ENCODE peak calls at places on chromosomes 6 and 20, in eight cellular contexts. One of them, this sample, is unnamed.

GRCh38 chr6:17281100-17281496 is at the start of gene RBM24:
- DNase-seq in sigmoid colon: peak
- DNase-seq in AG04450: peak
- DNase-seq in GM12878: no peak
- DNase-seq in DND-41: no peak
- DNase-seq in A673: peak
- DNase-seq in AG04449: no peak
- DNase-seq in suprapubic skin: peak
- DNase-seq in this sample: no peak

GRCh38 chr20:8126190-8126589 is 5.9 kb upstream of the PLCB1 start:
- DNase-seq in AG04450: no peak
- DNase-seq in A673: no peak
- DNase-seq in sigmoid colon: no peak
- DNase-seq in suprapubic skin: no peak
- DNase-seq in GM12878: no peak
- DNase-seq in AG04449: no peak
- DNase-seq in DND-41: no peak
- DNase-seq in this sample: no peak

GRCh38 chr20:1368448-1369199 is 24.2 kb downstream of the FKBP1A start:
- DNase-seq in GM12878: no peak
- DNase-seq in sigmoid colon: no peak
- DNase-seq in suprapubic skin: no peak
- DNase-seq in AG04450: no peak
- DNase-seq in AG04449: no peak
- DNase-seq in A673: peak
- DNase-seq in DND-41: no peak
- DNase-seq in this sample: no peak

GRCh38 chr20:44745560-44746366 is at the start of gene KCNK15:
- DNase-seq in suprapubic skin: no peak
- DNase-seq in GM12878: no peak
- DNase-seq in sigmoid colon: peak
- DNase-seq in A673: no peak
- DNase-seq in DND-41: no peak
- DNase-seq in AG04449: no peak
- DNase-seq in AG04450: no peak
- DNase-seq in this sample: no peak

GRCh38 chr6:42405025-42405424 is 46.7 kb downstream of the TRERF1 start:
- DNase-seq in DND-41: no peak
- DNase-seq in AG04450: peak
- DNase-seq in A673: no peak
- DNase-seq in sigmoid colon: no peak
- DNase-seq in AG04449: peak
- DNase-seq in GM12878: no peak
- DNase-seq in suprapubic skin: no peak
- DNase-seq in this sample: no peak

GRCh38 chr20:8223096-8223870 is 91.2 kb downstream of the PLCB1 start:
- DNase-seq in AG04449: peak
- DNase-seq in sigmoid colon: no peak
- DNase-seq in A673: no peak
- DNase-seq in suprapubic skin: no peak
- DNase-seq in GM12878: no peak
- DNase-seq in DND-41: no peak
- DNase-seq in AG04450: peak
- DNase-seq in this sample: no peak

GRCh38 chr20:34531608-34532265 is 15.5 kb downstream of the DYNLRB1 start:
- DNase-seq in AG04449: no peak
- DNase-seq in sigmoid colon: peak
- DNase-seq in A673: no peak
- DNase-seq in DND-41: no peak
- DNase-seq in AG04450: no peak
- DNase-seq in GM12878: no peak
- DNase-seq in suprapubic skin: peak
- DNase-seq in this sample: no peak

GRCh38 chr6:10412165-10412947 is 2.5 kb downstream of the TFAP2A start:
- DNase-seq in AG04450: peak
- DNase-seq in GM12878: no peak
- DNase-seq in DND-41: no peak
- DNase-seq in sigmoid colon: no peak
- DNase-seq in A673: peak
- DNase-seq in AG04449: no peak
- DNase-seq in suprapubic skin: no peak
- DNase-seq in this sample: peak

GRCh38 chr6:170033666-170034065 is 257.2 kb downstream of the DLL1 start:
- DNase-seq in A673: no peak
- DNase-seq in AG04449: no peak
- DNase-seq in sigmoid colon: peak
- DNase-seq in AG04450: no peak
- DNase-seq in DND-41: no peak
- DNase-seq in suprapubic skin: peak
- DNase-seq in GM12878: no peak
- DNase-seq in this sample: no peak

GRCh38 chr6:138987299-138987642 is 782 bp downstream of the REPS1 start:
- DNase-seq in AG04449: no peak
- DNase-seq in suprapubic skin: peak
- DNase-seq in DND-41: peak
- DNase-seq in sigmoid colon: peak
- DNase-seq in AG04450: no peak
- DNase-seq in A673: no peak
- DNase-seq in GM12878: no peak
- DNase-seq in this sample: no peak

GRCh38 chr6:138989098-138989983 is 1.3 kb upstream of the REPS1 start:
- DNase-seq in AG04449: no peak
- DNase-seq in GM12878: no peak
- DNase-seq in DND-41: no peak
- DNase-seq in suprapubic skin: no peak
- DNase-seq in AG04450: no peak
- DNase-seq in A673: no peak
- DNase-seq in sigmoid colon: no peak
- DNase-seq in this sample: no peak

GRCh38 chr6:138987643-138988468 is at the start of gene REPS1:
- DNase-seq in GM12878: peak
- DNase-seq in A673: peak
- DNase-seq in AG04450: peak
- DNase-seq in sigmoid colon: peak
- DNase-seq in DND-41: peak
- DNase-seq in AG04449: no peak
- DNase-seq in suprapubic skin: peak
- DNase-seq in this sample: peak

GRCh38 chr6:138986578-138986977 is 1.5 kb downstream of the REPS1 start:
- DNase-seq in sigmoid colon: no peak
- DNase-seq in suprapubic skin: no peak
- DNase-seq in DND-41: no peak
- DNase-seq in A673: no peak
- DNase-seq in AG04449: no peak
- DNase-seq in GM12878: no peak
- DNase-seq in AG04450: no peak
- DNase-seq in this sample: no peak

DNA sequence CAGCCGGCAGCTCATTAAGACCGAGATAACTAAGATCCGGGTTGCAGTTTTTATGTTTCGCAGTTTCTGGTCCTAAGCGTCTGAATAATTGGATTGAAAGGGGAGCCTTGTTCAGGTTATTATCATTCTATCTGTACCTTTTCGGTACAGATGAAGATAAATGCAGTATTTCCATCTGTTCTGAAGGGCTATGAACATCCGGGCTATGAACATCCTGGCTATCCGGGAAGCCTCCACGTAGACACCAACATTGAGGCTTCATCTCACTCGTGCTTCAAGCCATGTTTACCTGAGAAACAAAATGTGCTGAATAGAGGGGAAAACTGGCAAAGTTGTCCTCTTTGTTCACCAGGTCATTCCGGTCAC is 399 bp upstream of the REPS1 start:
- DNase-seq in sigmoid colon: no peak
- DNase-seq in AG04449: no peak
- DNase-seq in A673: no peak
- DNase-seq in GM12878: no peak
- DNase-seq in AG04450: no peak
- DNase-seq in suprapubic skin: no peak
- DNase-seq in DND-41: no peak
- DNase-seq in this sample: no peak
- H3K4me3 ChIP-seq in sigmoid colon: peak
- H3K4me3 ChIP-seq in AG04449: peak
- H3K4me3 ChIP-seq in A673: peak
- H3K4me3 ChIP-seq in GM12878: peak
- H3K4me3 ChIP-seq in AG04450: peak
- H3K4me3 ChIP-seq in suprapubic skin: peak
- H3K4me3 ChIP-seq in DND-41: peak
- H3K4me3 ChIP-seq in this sample: peak

DNA sequence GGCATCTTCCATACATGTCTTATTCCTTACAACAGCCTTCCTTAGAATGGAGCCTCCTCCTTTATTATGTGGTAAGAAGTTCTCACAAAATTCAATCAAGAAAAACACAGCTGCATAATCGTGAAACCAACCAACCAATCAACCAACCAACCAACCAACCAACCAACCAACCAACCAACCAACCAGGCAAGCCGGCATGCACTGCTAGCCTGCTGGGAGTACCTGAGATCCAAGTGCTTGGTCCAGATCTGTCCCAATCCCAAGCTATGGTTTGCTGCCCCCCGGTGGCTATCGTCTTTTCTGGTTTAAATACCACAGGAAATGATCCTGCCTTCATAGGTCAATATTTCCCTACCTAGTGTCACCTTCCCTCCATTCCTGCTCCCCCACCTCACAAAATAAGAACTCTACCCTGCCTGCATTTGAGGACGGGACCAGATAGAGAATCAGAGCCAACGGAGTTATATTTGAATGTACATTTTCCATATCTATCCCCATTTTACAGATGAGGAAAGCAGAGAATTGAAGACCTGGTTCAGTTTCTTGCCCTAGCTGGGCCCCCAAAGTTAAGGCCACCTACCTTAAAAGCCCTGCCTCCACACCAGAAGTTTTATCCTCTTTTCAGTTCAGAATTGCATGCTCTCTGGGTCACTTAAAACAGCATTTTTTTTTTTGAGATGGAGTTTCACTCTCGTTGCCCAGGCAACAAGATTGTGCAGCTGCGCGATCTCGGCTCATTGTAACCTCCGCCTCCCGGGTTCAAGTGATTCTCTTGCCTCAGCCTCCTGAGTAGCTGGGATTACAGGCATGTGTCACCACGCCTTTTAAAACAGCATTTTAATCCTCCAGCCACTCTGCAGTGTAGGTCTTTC is 27.1 kb downstream of the RAB44 start:
- DNase-seq in suprapubic skin: no peak
- DNase-seq in A673: peak
- DNase-seq in DND-41: peak
- DNase-seq in AG04450: peak
- DNase-seq in sigmoid colon: peak
- DNase-seq in GM12878: no peak
- DNase-seq in AG04449: no peak
- DNase-seq in this sample: no peak
- TF ChIP-seq CTCF in suprapubic skin: peak
- TF ChIP-seq CTCF in A673: peak
- TF ChIP-seq CTCF in DND-41: peak
- TF ChIP-seq CTCF in AG04450: peak
- TF ChIP-seq CTCF in sigmoid colon: peak
- TF ChIP-seq CTCF in GM12878: peak
- TF ChIP-seq CTCF in AG04449: peak
- TF ChIP-seq CTCF in this sample: peak

DNA sequence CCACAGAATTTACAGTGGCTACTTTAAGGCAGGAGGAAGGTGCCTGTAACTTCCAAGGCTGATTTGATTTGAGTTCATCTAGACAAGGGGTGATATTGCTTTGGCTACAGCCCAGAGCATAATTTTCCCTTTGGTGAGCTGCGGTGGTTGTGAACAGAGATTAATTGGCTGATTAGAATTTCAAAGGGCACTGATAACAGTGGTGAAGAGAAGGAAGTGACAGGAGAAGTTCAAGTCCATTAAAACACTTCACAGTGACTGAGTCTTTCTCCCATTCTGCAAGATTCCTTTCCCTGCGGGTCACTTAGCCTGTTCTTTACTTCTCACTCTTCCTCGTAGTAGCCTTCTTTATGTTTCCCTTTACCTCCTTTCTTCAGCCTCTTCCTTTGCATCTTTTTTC is 121.1 kb upstream of the SASH1 start:
- DNase-seq in DND-41: no peak
- DNase-seq in A673: no peak
- DNase-seq in AG04450: no peak
- DNase-seq in sigmoid colon: no peak
- DNase-seq in suprapubic skin: no peak
- DNase-seq in GM12878: no peak
- DNase-seq in AG04449: no peak
- DNase-seq in this sample: no peak
- H3K4me3 ChIP-seq in DND-41: no peak
- H3K4me3 ChIP-seq in A673: no peak
- H3K4me3 ChIP-seq in AG04450: no peak
- H3K4me3 ChIP-seq in sigmoid colon: no peak
- H3K4me3 ChIP-seq in suprapubic skin: no peak
- H3K4me3 ChIP-seq in GM12878: no peak
- H3K4me3 ChIP-seq in AG04449: no peak
- H3K4me3 ChIP-seq in this sample: no peak

DNA sequence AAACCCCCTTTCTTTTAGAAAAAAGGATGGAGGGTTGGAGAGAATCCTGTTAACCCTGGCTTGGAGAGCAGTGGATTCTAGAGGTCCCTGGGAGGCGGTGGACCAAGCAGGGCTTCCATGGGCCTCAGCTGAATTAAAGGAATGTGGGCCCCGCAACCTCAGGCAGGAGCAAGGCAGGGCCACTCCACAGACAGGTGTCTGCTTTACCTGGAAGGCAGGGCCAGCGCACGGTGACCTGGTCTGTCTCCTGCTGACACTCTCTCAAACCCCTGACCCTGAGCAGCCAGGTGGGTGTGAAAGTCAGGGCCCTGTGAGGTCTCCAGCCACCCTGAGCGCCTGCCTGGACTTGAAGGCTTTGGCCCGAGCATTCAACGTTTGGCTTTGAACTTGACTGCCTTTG is 96.6 kb downstream of the TMEM170B start:
- DNase-seq in DND-41: no peak
- DNase-seq in A673: no peak
- DNase-seq in AG04449: no peak
- DNase-seq in GM12878: no peak
- DNase-seq in AG04450: no peak
- DNase-seq in suprapubic skin: no peak
- DNase-seq in sigmoid colon: no peak
- DNase-seq in this sample: no peak
- TF ChIP-seq CTCF in DND-41: no peak
- TF ChIP-seq CTCF in A673: no peak
- TF ChIP-seq CTCF in AG04449: no peak
- TF ChIP-seq CTCF in GM12878: no peak
- TF ChIP-seq CTCF in AG04450: no peak
- TF ChIP-seq CTCF in suprapubic skin: no peak
- TF ChIP-seq CTCF in sigmoid colon: no peak
- TF ChIP-seq CTCF in this sample: no peak